ENCODE peak calls at places on chromosomes 6 and 20, in nine cellular contexts. W is lung microvascular endothelial cell; V is fibroblast of mammary gland; D is stimulated activated naive CD8-positive, alpha-beta T cell treated with anti-CD3 and anti-CD28 coated beads, Interleukin-15, Interleukin-2, amounts not matched to agents 100 U/mL and 50 U/mL, for 24 hours; J is activated CD4-positive, CD25-positive, alpha-beta regulatory T cell; M is BJ; F is activated CD8-positive, alpha-beta memory T cell treated with anti-CD3 and anti-CD28 coated beads, Interleukin-2, amount 50 U/mL, for 48 hours; L is SK-N-SH; U is occipital lobe. G is an unnamed sample.
A peak's percentile ranks its signal among the peaks of the same experiment; 100 is the strongest.

GRCh38 chr20:4998160-4998651 is 3.1 kb downstream of the SLC23A2 start:
- DNase-seq in J (no peak), F (no peak), V (no peak), L (no peak), U (no peak), M (no peak), W (no peak), D (no peak), G (no peak)

GRCh38 chr6:41577356-41577864 is 31.2 kb downstream of the FOXP4 start:
- DNase-seq in U (no peak), J (no peak), L (no peak), W (no peak), D (no peak), M (no peak), V (no peak), F (no peak), G (no peak)

GRCh38 chr6:168624948-168625347 is 184.0 kb downstream of the SMOC2 start:
- DNase-seq in M (no peak), D (no peak), W (no peak), L (no peak), J (no peak), U (no peak), F (no peak), V (no peak), G (no peak)

GRCh38 chr6:101663099-101663498 is 269.6 kb downstream of the GRIK2 start:
- DNase-seq in J (no peak), L (no peak), F (no peak), D (no peak), M (no peak), U (no peak), V (no peak), W (no peak), G (no peak)

GRCh38 chr20:53631909-53632662 is 38.4 kb upstream of the ZNF217 start:
- DNase-seq in J (no peak), F (peak; percentile 48), M (no peak), U (no peak), W (no peak), V (no peak), L (no peak), D (no peak), G (no peak)

GRCh38 chr20:45919536-45919933 is 7.6 kb upstream of the PLTP start:
- DNase-seq in U (no peak), M (no peak), D (no peak), J (no peak), L (no peak), F (no peak), W (peak; percentile 75), V (peak; percentile 92), G (no peak)

GRCh38 chr6:158081657-158081935 is 86.5 kb downstream of the SERAC1 start:
- DNase-seq in V (no peak), U (no peak), J (no peak), M (no peak), W (no peak), F (peak; percentile 17), L (no peak), D (no peak), G (no peak)

GRCh38 chr6:57262491-57262890 is 40.4 kb upstream of the RAB23 start:
- DNase-seq in F (no peak), U (no peak), L (no peak), M (no peak), V (peak; percentile 83), W (no peak), J (no peak), D (no peak), G (no peak)

GRCh38 chr6:142886431-142887170 is 58.4 kb downstream of the HIVEP2 start:
- DNase-seq in D (no peak), U (no peak), W (peak; percentile 61), F (no peak), J (no peak), L (no peak), M (no peak), V (peak; percentile 75), G (no peak)

GRCh38 chr6:139778688-139779087 is 404.2 kb upstream of the CITED2 start:
- DNase-seq in U (no peak), W (peak; percentile 56), J (no peak), L (no peak), M (no peak), F (no peak), V (peak; percentile 35), D (no peak), G (no peak)

GRCh38 chr20:9756660-9757059 is 82.2 kb downstream of the PAK5 start:
- DNase-seq in D (no peak), M (no peak), J (no peak), W (no peak), V (no peak), L (no peak), F (no peak), U (no peak), G (no peak)

GRCh38 chr6:40852667-40853383 is 186.2 kb downstream of the UNC5CL start:
- DNase-seq in M (no peak), D (peak; percentile 20), U (no peak), V (no peak), L (no peak), W (no peak), J (no peak), F (peak; percentile 62), G (no peak)

GRCh38 chr6:56318851-56319250 is 71.5 kb upstream of the COL21A1 start:
- DNase-seq in W (no peak), M (no peak), V (no peak), J (no peak), D (no peak), U (no peak), L (no peak), F (no peak), G (no peak)

GRCh38 chr6:76552268-76552667 is 479.8 kb upstream of the IMPG1 start:
- DNase-seq in M (no peak), L (no peak), U (no peak), J (no peak), D (no peak), F (no peak), W (no peak), V (no peak), G (no peak)

GRCh38 chr6:119446623-119447008 is 97.1 kb upstream of the MAN1A1 start:
- DNase-seq in V (peak; percentile 82), M (no peak), J (no peak), U (no peak), L (no peak), W (peak; percentile 24), F (no peak), D (no peak), G (no peak)

GRCh38 chr6:87932361-87932760 is 115.3 kb upstream of the SPACA1 start:
- DNase-seq in F (no peak), J (no peak), W (no peak), U (no peak), L (no peak), D (no peak), V (no peak), M (no peak), G (no peak)

GRCh38 chr6:112372213-112372806 is 25.2 kb downstream of the RFPL4B start:
- DNase-seq in J (no peak), V (peak; percentile 68), F (no peak), D (no peak), U (no peak), W (peak; percentile 47), L (peak; percentile 36), M (no peak), G (no peak)

GRCh38 chr20:51128198-51128597 is 105.3 kb upstream of the KCNG1 start:
- DNase-seq in W (peak; percentile 87), V (peak; percentile 94), J (no peak), D (peak; percentile 25), M (peak; percentile 29), F (no peak), U (no peak), L (no peak), G (no peak)

GRCh38 chr20:54284928-54285704 is 77.2 kb downstream of the PFDN4 start:
- DNase-seq in V (peak; percentile 40), L (no peak), F (no peak), J (no peak), D (peak; percentile 30), M (no peak), W (no peak), U (no peak), G (no peak)

GRCh38 chr6:116633685-116634084 is 17.4 kb downstream of the RSPH4A start:
- DNase-seq in F (no peak), V (peak; percentile 10), M (no peak), D (no peak), J (no peak), U (no peak), W (no peak), L (peak; percentile 7), G (no peak)

GRCh38 chr20:32007787-32008616 is 2.2 kb upstream of the CCM2L start:
- DNase-seq in U (no peak), V (no peak), D (no peak), F (no peak), L (no peak), M (no peak), W (peak; percentile 86), J (no peak), G (no peak)

GRCh38 chr6:44062771-44063560 is 64.3 kb downstream of the MRPL14 start:
- DNase-seq in J (no peak), D (peak; percentile 70), V (peak; percentile 48), U (no peak), F (peak; percentile 79), M (no peak), L (peak; percentile 50), W (peak; percentile 52), G (no peak)

GRCh38 chr6:24600903-24601302 is 45.1 kb downstream of the KIAA0319 start:
- DNase-seq in V (no peak), J (no peak), W (no peak), U (no peak), L (no peak), M (no peak), F (no peak), D (peak; percentile 9), G (no peak)

GRCh38 chr6:156557269-156557885 is 219.8 kb upstream of the ARID1B start:
- DNase-seq in U (peak; percentile 40), W (no peak), L (no peak), V (no peak), J (no peak), F (no peak), M (no peak), D (no peak), G (no peak)

GRCh38 chr6:40477246-40478126 is 109.7 kb downstream of the LRFN2 start:
- DNase-seq in F (no peak), L (peak; percentile 56), U (peak; percentile 28), D (no peak), J (no peak), M (no peak), V (no peak), W (no peak), G (no peak)

GRCh38 chr6:169225887-169226286 is 27.8 kb downstream of the THBS2 start:
- DNase-seq in F (no peak), W (no peak), V (no peak), D (no peak), J (no peak), L (no peak), M (no peak), U (no peak), G (no peak)

GRCh38 chr6:10850728-10851127 is 12.4 kb upstream of the MAK start:
- DNase-seq in J (no peak), L (no peak), W (no peak), D (no peak), M (no peak), U (no peak), V (no peak), F (no peak), G (no peak)

GRCh38 chr6:14010275-14010674 is 85.5 kb downstream of the RNF182 start:
- DNase-seq in V (no peak), M (no peak), U (no peak), J (no peak), D (no peak), L (no peak), F (no peak), W (no peak), G (no peak)

GRCh38 chr20:50126662-50127061 is 13.7 kb upstream of the UBE2V1 start:
- DNase-seq in J (no peak), M (no peak), V (peak; percentile 40), W (no peak), L (no peak), F (no peak), D (no peak), U (no peak), G (no peak)

GRCh38 chr6:80163754-80164187 is 57.3 kb downstream of the BCKDHB start:
- DNase-seq in W (peak; percentile 68), V (peak; percentile 87), M (peak; percentile 36), U (no peak), L (no peak), J (no peak), F (no peak), D (no peak), G (no peak)

G was measured in mesothelial cell of epicardium.